ENCODE peak calls at places on chromosomes 11 and 22, in seven cellular contexts. One of them, this sample, is unnamed.

GRCh38 chr11:133619397-133619796 is 87.1 kb upstream of the OPCML start:
- DNase-seq in GM12878: no peak
- DNase-seq in K562: no peak
- DNase-seq in H1: no peak
- DNase-seq in GM12892: no peak
- DNase-seq in SK-N-SH: no peak
- DNase-seq in HepG2: no peak
- DNase-seq in this sample: no peak

GRCh38 chr22:48955351-48956311 is 872.0 kb downstream of the BRD1 start:
- DNase-seq in GM12878: no peak
- DNase-seq in K562: no peak
- DNase-seq in H1: no peak
- DNase-seq in GM12892: no peak
- DNase-seq in SK-N-SH: no peak
- DNase-seq in HepG2: no peak
- DNase-seq in this sample: no peak

GRCh38 chr11:46505741-46506485 is 87.9 kb downstream of the AMBRA1 start:
- DNase-seq in GM12878: no peak
- DNase-seq in K562: no peak
- DNase-seq in H1: no peak
- DNase-seq in GM12892: no peak
- DNase-seq in SK-N-SH: no peak
- DNase-seq in HepG2: no peak
- DNase-seq in this sample: no peak

GRCh38 chr11:7252683-7253213 is 1.0 kb downstream of the SYT9 start:
- DNase-seq in GM12878: no peak
- DNase-seq in K562: no peak
- DNase-seq in H1: no peak
- DNase-seq in GM12892: no peak
- DNase-seq in SK-N-SH: no peak
- DNase-seq in HepG2: no peak
- DNase-seq in this sample: no peak

GRCh38 chr22:48976556-48977535 is 850.8 kb downstream of the BRD1 start:
- DNase-seq in GM12878: no peak
- DNase-seq in K562: no peak
- DNase-seq in H1: no peak
- DNase-seq in GM12892: no peak
- DNase-seq in SK-N-SH: no peak
- DNase-seq in HepG2: peak
- DNase-seq in this sample: no peak

GRCh38 chr11:73353422-73353821 is 22.8 kb upstream of the RELT start:
- DNase-seq in GM12878: no peak
- DNase-seq in K562: no peak
- DNase-seq in H1: no peak
- DNase-seq in GM12892: no peak
- DNase-seq in SK-N-SH: no peak
- DNase-seq in HepG2: no peak
- DNase-seq in this sample: no peak

GRCh38 chr11:108854366-108854765 is 189.5 kb downstream of the DDX10 start:
- DNase-seq in GM12878: peak
- DNase-seq in K562: no peak
- DNase-seq in H1: no peak
- DNase-seq in GM12892: no peak
- DNase-seq in SK-N-SH: no peak
- DNase-seq in HepG2: no peak
- DNase-seq in this sample: peak

GRCh38 chr11:106456651-106457050 is 379.2 kb downstream of the AASDHPPT start:
- DNase-seq in GM12878: no peak
- DNase-seq in K562: no peak
- DNase-seq in H1: no peak
- DNase-seq in GM12892: no peak
- DNase-seq in SK-N-SH: no peak
- DNase-seq in HepG2: no peak
- DNase-seq in this sample: no peak

GRCh38 chr11:112828433-112828832 is 132.8 kb upstream of the NCAM1 start:
- DNase-seq in GM12878: no peak
- DNase-seq in K562: no peak
- DNase-seq in H1: no peak
- DNase-seq in GM12892: no peak
- DNase-seq in SK-N-SH: no peak
- DNase-seq in HepG2: no peak
- DNase-seq in this sample: no peak

GRCh38 chr11:72844356-72844755 is 30.1 kb downstream of the ATG16L2 start:
- DNase-seq in GM12878: no peak
- DNase-seq in K562: no peak
- DNase-seq in H1: no peak
- DNase-seq in GM12892: no peak
- DNase-seq in SK-N-SH: no peak
- DNase-seq in HepG2: no peak
- DNase-seq in this sample: no peak

GRCh38 chr22:38172016-38172431 is 9.6 kb downstream of the PLA2G6 start:
- DNase-seq in GM12878: no peak
- DNase-seq in K562: no peak
- DNase-seq in H1: no peak
- DNase-seq in GM12892: no peak
- DNase-seq in SK-N-SH: no peak
- DNase-seq in HepG2: no peak
- DNase-seq in this sample: no peak

GRCh38 chr11:115132829-115133228 is 371.4 kb downstream of the CADM1 start:
- DNase-seq in GM12878: no peak
- DNase-seq in K562: peak
- DNase-seq in H1: no peak
- DNase-seq in GM12892: peak
- DNase-seq in SK-N-SH: no peak
- DNase-seq in HepG2: peak
- DNase-seq in this sample: peak

GRCh38 chr22:22210375-22210774 is 34.2 kb upstream of the VPREB1 start:
- DNase-seq in GM12878: no peak
- DNase-seq in K562: no peak
- DNase-seq in H1: no peak
- DNase-seq in GM12892: no peak
- DNase-seq in SK-N-SH: no peak
- DNase-seq in HepG2: no peak
- DNase-seq in this sample: no peak

GRCh38 chr11:8219257-8220021 is 44.2 kb downstream of the LMO1 start:
- DNase-seq in GM12878: no peak
- DNase-seq in K562: peak
- DNase-seq in H1: no peak
- DNase-seq in GM12892: peak
- DNase-seq in SK-N-SH: peak
- DNase-seq in HepG2: peak
- DNase-seq in this sample: peak

GRCh38 chr11:57323503-57324153 is 1.1 kb downstream of the TNKS1BP1 start:
- DNase-seq in GM12878: no peak
- DNase-seq in K562: peak
- DNase-seq in H1: no peak
- DNase-seq in GM12892: no peak
- DNase-seq in SK-N-SH: no peak
- DNase-seq in HepG2: no peak
- DNase-seq in this sample: no peak

GRCh38 chr11:95849087-95849825 is 59.0 kb downstream of the CEP57 start:
- DNase-seq in GM12878: no peak
- DNase-seq in K562: peak
- DNase-seq in H1: peak
- DNase-seq in GM12892: no peak
- DNase-seq in SK-N-SH: peak
- DNase-seq in HepG2: peak
- DNase-seq in this sample: peak

GRCh38 chr11:126060651-126061220 is 1.9 kb downstream of the CDON start:
- DNase-seq in GM12878: no peak
- DNase-seq in K562: no peak
- DNase-seq in H1: no peak
- DNase-seq in GM12892: no peak
- DNase-seq in SK-N-SH: no peak
- DNase-seq in HepG2: peak
- DNase-seq in this sample: no peak

GRCh38 chr22:29080061-29080975 is 7.5 kb downstream of the KREMEN1 start:
- DNase-seq in GM12878: no peak
- DNase-seq in K562: no peak
- DNase-seq in H1: no peak
- DNase-seq in GM12892: no peak
- DNase-seq in SK-N-SH: peak
- DNase-seq in HepG2: no peak
- DNase-seq in this sample: no peak

GRCh38 chr11:84140386-84141169 is 854.4 kb upstream of the CCDC90B start:
- DNase-seq in GM12878: no peak
- DNase-seq in K562: no peak
- DNase-seq in H1: no peak
- DNase-seq in GM12892: no peak
- DNase-seq in SK-N-SH: no peak
- DNase-seq in HepG2: no peak
- DNase-seq in this sample: no peak

GRCh38 chr22:19105456-19105855 is 16.8 kb downstream of the DGCR2 start:
- DNase-seq in GM12878: no peak
- DNase-seq in K562: no peak
- DNase-seq in H1: no peak
- DNase-seq in GM12892: no peak
- DNase-seq in SK-N-SH: no peak
- DNase-seq in HepG2: no peak
- DNase-seq in this sample: no peak

GRCh38 chr22:36277482-36278291 is 24.8 kb downstream of the APOL1 start:
- DNase-seq in GM12878: no peak
- DNase-seq in K562: peak
- DNase-seq in H1: peak
- DNase-seq in GM12892: peak
- DNase-seq in SK-N-SH: peak
- DNase-seq in HepG2: peak
- DNase-seq in this sample: peak

GRCh38 chr22:37229805-37230672 is 14.0 kb downstream of the RAC2 start:
- DNase-seq in GM12878: peak
- DNase-seq in K562: peak
- DNase-seq in H1: no peak
- DNase-seq in GM12892: peak
- DNase-seq in SK-N-SH: no peak
- DNase-seq in HepG2: no peak
- DNase-seq in this sample: peak

GRCh38 chr11:119509969-119510401 is 87.0 kb upstream of the THY1 start:
- DNase-seq in GM12878: peak
- DNase-seq in K562: no peak
- DNase-seq in H1: no peak
- DNase-seq in GM12892: peak
- DNase-seq in SK-N-SH: no peak
- DNase-seq in HepG2: no peak
- DNase-seq in this sample: peak

DNA sequence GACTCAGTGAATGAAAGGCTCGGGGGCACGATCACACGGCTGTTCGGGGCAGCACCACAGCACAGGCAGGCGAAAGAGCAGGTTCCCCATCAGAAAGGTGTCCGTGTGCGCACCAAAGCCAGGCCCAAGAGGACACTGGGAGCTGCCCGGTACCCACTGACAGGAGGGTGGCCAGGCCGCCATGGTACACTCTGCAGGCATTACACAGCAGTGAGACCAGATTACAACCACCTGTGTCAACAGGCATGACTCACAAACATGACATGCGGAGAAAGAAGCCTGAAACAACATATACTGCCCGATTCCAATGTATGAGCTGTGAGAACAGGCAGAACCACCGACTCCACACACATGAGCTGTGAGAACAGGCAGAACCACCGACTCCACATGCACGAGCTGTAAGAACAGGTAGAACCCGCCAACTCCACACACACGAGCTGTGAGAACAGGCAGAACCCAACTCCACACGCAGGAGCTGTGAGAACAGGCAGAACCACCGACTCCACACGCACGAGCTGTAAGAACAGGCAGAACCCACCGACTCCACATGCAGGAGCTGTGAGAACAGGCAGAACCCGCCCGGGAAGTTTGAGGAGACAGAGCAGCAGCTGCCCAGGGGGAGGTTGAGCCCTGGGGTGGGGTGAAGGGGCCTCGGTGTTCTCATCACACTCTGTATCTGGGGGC is 32.6 kb downstream of the KIAA0930 start:
- DNase-seq in GM12878: no peak
- DNase-seq in K562: no peak
- DNase-seq in H1: no peak
- DNase-seq in GM12892: no peak
- DNase-seq in SK-N-SH: no peak
- DNase-seq in HepG2: no peak
- DNase-seq in this sample: no peak
- TF ChIP-seq TAF1 in GM12878: no peak
- TF ChIP-seq TAF1 in K562: no peak
- TF ChIP-seq TAF1 in H1: no peak
- TF ChIP-seq TAF1 in GM12892: no peak
- TF ChIP-seq TAF1 in SK-N-SH: no peak
- TF ChIP-seq TAF1 in HepG2: no peak
- TF ChIP-seq TAF1 in this sample: no peak

DNA sequence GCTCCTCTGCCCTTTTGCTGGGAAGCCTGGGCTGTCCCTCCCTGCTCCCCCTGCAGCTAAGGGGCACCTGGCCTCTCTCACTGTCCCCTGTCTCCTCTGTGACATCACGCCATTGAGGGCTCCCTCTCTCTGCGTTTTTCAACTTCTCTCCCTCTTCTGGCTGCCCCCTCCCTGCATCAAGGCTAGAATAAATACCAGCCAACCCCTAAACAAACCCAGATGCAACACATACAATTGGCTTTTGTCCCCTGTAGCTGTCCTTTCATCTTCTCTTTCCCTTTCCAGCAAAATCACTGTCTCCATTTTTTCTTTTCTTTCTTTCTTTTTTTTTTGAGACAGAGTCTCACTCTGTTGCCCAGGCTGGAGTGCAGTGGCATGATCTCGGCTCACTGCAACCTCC is 3.3 kb upstream of the MIEF1 start:
- DNase-seq in GM12878: no peak
- DNase-seq in K562: no peak
- DNase-seq in H1: no peak
- DNase-seq in GM12892: no peak
- DNase-seq in SK-N-SH: no peak
- DNase-seq in HepG2: peak
- DNase-seq in this sample: no peak
- TF ChIP-seq TAF1 in GM12878: no peak
- TF ChIP-seq TAF1 in K562: no peak
- TF ChIP-seq TAF1 in H1: no peak
- TF ChIP-seq TAF1 in GM12892: no peak
- TF ChIP-seq TAF1 in SK-N-SH: no peak
- TF ChIP-seq TAF1 in HepG2: no peak
- TF ChIP-seq TAF1 in this sample: no peak

GRCh38 chr11:2655834-2656622 is 43.8 kb downstream of the KCNQ1OT1 start:
- DNase-seq in GM12878: no peak
- DNase-seq in K562: no peak
- DNase-seq in H1: no peak
- DNase-seq in GM12892: no peak
- DNase-seq in SK-N-SH: no peak
- DNase-seq in HepG2: no peak
- DNase-seq in this sample: no peak
- TF ChIP-seq TAF1 in GM12878: no peak
- TF ChIP-seq TAF1 in K562: no peak
- TF ChIP-seq TAF1 in H1: no peak
- TF ChIP-seq TAF1 in GM12892: no peak
- TF ChIP-seq TAF1 in SK-N-SH: no peak
- TF ChIP-seq TAF1 in HepG2: no peak
- TF ChIP-seq TAF1 in this sample: no peak

DNA sequence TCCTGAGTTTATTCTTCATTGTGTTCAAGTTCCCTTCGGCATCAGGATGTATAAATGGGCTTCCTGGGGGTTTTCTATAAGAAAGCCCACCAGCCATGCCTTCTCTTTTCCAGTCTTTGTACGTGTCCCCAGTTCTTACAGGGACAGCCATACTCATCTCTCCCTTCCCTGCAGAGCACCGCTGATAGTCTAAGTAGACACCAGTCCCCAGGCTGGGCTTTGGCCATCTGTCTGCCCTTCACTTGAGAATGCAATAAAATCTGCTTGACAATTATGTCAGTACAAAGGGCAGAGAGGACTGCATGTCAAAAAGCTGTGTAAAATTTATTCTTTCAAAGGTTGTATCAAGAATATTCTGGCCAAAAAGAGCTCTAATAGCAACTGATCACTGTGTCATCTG is 27.3 kb downstream of the NTM start:
- DNase-seq in GM12878: no peak
- DNase-seq in K562: no peak
- DNase-seq in H1: no peak
- DNase-seq in GM12892: no peak
- DNase-seq in SK-N-SH: peak
- DNase-seq in HepG2: no peak
- DNase-seq in this sample: no peak
- TF ChIP-seq TAF1 in GM12878: no peak
- TF ChIP-seq TAF1 in K562: no peak
- TF ChIP-seq TAF1 in H1: no peak
- TF ChIP-seq TAF1 in GM12892: no peak
- TF ChIP-seq TAF1 in SK-N-SH: no peak
- TF ChIP-seq TAF1 in HepG2: no peak
- TF ChIP-seq TAF1 in this sample: no peak

This sample was measured in GM12891.